ENCODE peak calls at places on chromosomes 2 and 18, in five cellular contexts. Y is foreskin keratinocyte, S is ovary, P is Peyer's patch, U is PC-9. I is an unnamed sample. For H3K27me3, the result is how much of the 10 kb centered on the place peaks cover.

GRCh38 chr18:51654441-51655326 is 457.2 kb upstream of the MEX3C start:
- DNase-seq in Y (no peak), U (no peak), S (no peak), P (no peak), I (no peak)

GRCh38 chr2:221836091-221836490 is 264.0 kb upstream of the EPHA4 start:
- DNase-seq in Y (peak), P (no peak), S (no peak), U (no peak), I (no peak)

GRCh38 chr2:25411281-25411680 is 69.6 kb upstream of the DNMT3A start:
- DNase-seq in U (no peak), Y (no peak), P (no peak), S (peak), I (no peak)

GRCh38 chr2:168401771-168402170 is 54.3 kb upstream of the CERS6 start:
- DNase-seq in U (no peak), Y (no peak), S (no peak), P (no peak), I (no peak)

GRCh38 chr2:201628545-201628944 is 14.8 kb downstream of the TMEM237 start:
- DNase-seq in P (no peak), U (no peak), Y (no peak), S (no peak), I (no peak)

GRCh38 chr18:59537581-59537980 is 159.6 kb downstream of the CCBE1 start:
- DNase-seq in S (no peak), U (no peak), Y (peak), P (no peak), I (no peak)

GRCh38 chr18:60537074-60537473 is 164.5 kb upstream of the MC4R start:
- DNase-seq in P (no peak), U (no peak), Y (no peak), S (no peak), I (no peak)

GRCh38 chr2:142920579-142920978 is 43.1 kb downstream of the KYNU start:
- DNase-seq in Y (no peak), P (no peak), U (no peak), S (no peak), I (no peak)

GRCh38 chr18:54284967-54285785 is 15.9 kb downstream of the POLI start:
- DNase-seq in U (peak), Y (peak), S (no peak), P (no peak), I (no peak)

GRCh38 chr2:43158259-43158880 is 68.0 kb downstream of the ZFP36L2 start:
- DNase-seq in Y (peak), S (peak), U (peak), P (peak), I (peak)

GRCh38 chr2:32946314-32947075 is at the start of gene LTBP1:
- DNase-seq in U (peak), S (peak), Y (peak), P (peak), I (no peak)

GRCh38 chr2:207629553-207629952 is 4.4 kb upstream of the METTL21A start:
- DNase-seq in Y (no peak), P (no peak), U (no peak), S (no peak), I (no peak)

GRCh38 chr2:191665286-191665685 is 12.7 kb upstream of the NABP1 start:
- DNase-seq in S (no peak), Y (peak), P (no peak), U (no peak), I (no peak)

GRCh38 chr2:239014458-239014857 is 166.6 kb downstream of the TWIST2 start:
- DNase-seq in P (peak), U (no peak), S (no peak), Y (no peak), I (no peak)

GRCh38 chr2:191169456-191170300 is 18.9 kb upstream of the STAT4 start:
- DNase-seq in U (no peak), Y (peak), P (no peak), S (no peak), I (no peak)

GRCh38 chr2:18290386-18290785 is 270.1 kb downstream of the RDH14 start:
- DNase-seq in Y (no peak), P (no peak), U (no peak), S (no peak), I (no peak)

GRCh38 chr2:115757286-115757685 is 1314.8 kb downstream of the DPP10 start:
- DNase-seq in U (no peak), S (no peak), P (no peak), Y (no peak), I (no peak)

GRCh38 chr18:41576643-41577042 is 378.4 kb upstream of the PIK3C3 start:
- DNase-seq in P (no peak), U (no peak), Y (no peak), S (no peak), I (no peak)
- TF ChIP-seq CTCF in P (no peak), U (no peak), Y (no peak), S (no peak), I (no peak)

GRCh38 chr2:176103634-176104337 is 3.3 kb upstream of the HOXD11 start:
- DNase-seq in U (no peak), P (no peak), S (no peak), Y (no peak), I (no peak)
- H3K27me3 ChIP-seq in U (under half), P (half or more), S (under half), Y (half or more), I (under half)

DNA sequence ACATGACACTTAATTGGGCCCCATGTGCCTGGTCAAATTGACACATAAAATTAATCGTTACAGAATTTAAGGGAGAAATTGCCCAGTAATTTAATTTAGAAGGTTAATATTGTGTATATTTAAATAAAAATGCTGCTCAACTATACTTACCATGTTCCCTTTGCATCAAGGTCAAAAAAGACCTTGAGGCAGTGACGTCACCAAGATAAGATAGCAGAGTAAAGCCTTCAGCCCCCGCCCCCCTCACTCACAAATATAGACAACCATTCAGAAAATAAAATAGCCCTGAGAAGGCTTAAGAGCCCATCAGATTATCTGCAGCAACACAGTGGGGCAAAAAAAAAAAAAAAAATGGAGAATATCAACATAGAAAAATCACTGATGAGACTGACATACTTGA is 785.7 kb downstream of the CCDC85A start:
- DNase-seq in U (no peak), S (no peak), P (no peak), Y (no peak), I (no peak)
- TF ChIP-seq CTCF in U (no peak), S (no peak), P (no peak), Y (no peak), I (no peak)

DNA sequence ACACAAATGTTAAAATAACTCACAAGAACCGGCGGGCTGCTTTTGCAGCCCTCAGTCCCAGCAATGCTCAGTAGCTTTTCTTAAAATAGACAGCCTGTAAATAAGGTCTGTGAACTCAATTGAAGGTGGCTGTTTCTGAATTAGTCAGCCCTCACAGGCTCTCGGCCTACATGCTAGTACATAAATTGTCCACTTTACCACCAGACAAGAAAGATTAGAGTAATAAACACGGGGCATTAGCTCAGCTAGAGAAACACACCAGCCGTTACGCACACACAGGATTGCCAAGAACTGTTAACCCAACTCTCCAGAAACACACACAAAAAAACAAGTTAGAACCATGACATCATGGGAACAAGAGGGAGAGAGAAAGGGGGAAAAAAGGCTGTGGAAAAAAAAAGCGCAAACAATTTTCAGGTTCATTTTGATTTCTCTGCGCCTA is 89.2 kb downstream of the ZEB2 start:
- DNase-seq in P (peak), S (peak), U (no peak), Y (no peak), I (no peak)
- H3K27me3 ChIP-seq in P (under half), S (under half), U (under half), Y (under half), I (under half)

DNA sequence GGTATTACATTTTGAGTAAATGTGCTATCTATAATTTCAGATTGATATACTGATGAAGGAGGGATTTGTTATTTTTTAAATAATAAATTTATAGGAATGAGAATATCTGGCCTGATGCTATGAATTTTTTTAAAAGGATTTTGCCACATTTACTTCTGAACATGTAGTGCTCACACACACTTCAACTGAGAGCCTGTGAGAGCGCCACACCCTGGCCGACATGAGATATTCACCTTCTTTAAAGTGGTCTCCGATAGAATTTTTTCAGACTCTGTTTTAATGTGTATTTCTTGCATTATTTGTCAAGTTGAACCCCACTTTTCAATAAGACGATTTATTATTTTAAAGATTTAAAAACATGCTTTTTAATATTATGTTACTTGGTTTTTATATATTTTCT is 813.3 kb downstream of the DCC start:
- DNase-seq in P (no peak), S (no peak), Y (no peak), U (no peak), I (no peak)
- TF ChIP-seq CTCF in P (no peak), S (no peak), Y (peak), U (peak), I (no peak)

GRCh38 chr2:118764855-118765254 is 82.6 kb downstream of the EN1 start:
- DNase-seq in S (no peak), P (no peak), Y (no peak), U (no peak), I (no peak)
- H3K27me3 ChIP-seq in S (under half), P (under half), Y (under half), U (half or more), I (under half)